ENCODE peak calls at places on chromosomes 4 and X, in five cellular contexts. U, Y, R, O and I are unnamed samples.

GRCh38 chr4:57424231-57424897 is 314.2 kb upstream of the IGFBP7 start:
- DNase-seq in U (no peak), Y (no peak), R (no peak), O (no peak), I (no peak)

GRCh38 chrX:132737743-132738142 is 220.7 kb downstream of the HS6ST2 start:
- DNase-seq in U (no peak), Y (no peak), R (peak; percentile 13), O (no peak), I (no peak)

GRCh38 chr4:16259531-16260246 is 33.4 kb upstream of the TAPT1 start:
- DNase-seq in U (no peak), Y (no peak), R (no peak), O (no peak), I (no peak)

GRCh38 chr4:2303121-2303685 is 41.3 kb upstream of the MXD4 start:
- DNase-seq in U (no peak), Y (no peak), R (no peak), O (no peak), I (no peak)

GRCh38 chr4:69518102-69518501 is 22.4 kb upstream of the UGT2B4 start:
- DNase-seq in U (no peak), Y (no peak), R (no peak), O (no peak), I (no peak)

GRCh38 chrX:49877397-49878101 is 1.7 kb upstream of the USP27X start:
- DNase-seq in U (no peak), Y (no peak), R (no peak), O (no peak), I (no peak)

GRCh38 chr4:107037188-107037587 is 1.1 kb upstream of the DKK2 start:
- DNase-seq in U (peak; percentile 44), Y (no peak), R (no peak), O (peak; percentile 83), I (peak; percentile 81)

GRCh38 chrX:17860811-17861495 is at the start of gene RAI2:
- DNase-seq in U (no peak), Y (no peak), R (no peak), O (peak; percentile 77), I (peak; percentile 46)

GRCh38 chr4:168784786-168785461 is 225.1 kb downstream of the CBR4 start:
- DNase-seq in U (no peak), Y (no peak), R (no peak), O (peak; percentile 89), I (no peak)

GRCh38 chr4:83890231-83890630 is 354.3 kb downstream of the GPAT3 start:
- DNase-seq in U (no peak), Y (no peak), R (no peak), O (no peak), I (no peak)

GRCh38 chr4:56757821-56758400 is 63.6 kb downstream of the SPINK2 start:
- DNase-seq in U (peak; percentile 98), Y (peak; percentile 90), R (peak; percentile 70), O (peak; percentile 63), I (peak; percentile 89)

GRCh38 chrX:135625995-135626394 is 87.4 kb upstream of the CT45A1 start:
- DNase-seq in U (peak; percentile 0), Y (no peak), R (peak; percentile 2), O (peak; percentile 17), I (no peak)

GRCh38 chr4:176830971-176831370 is 38.2 kb upstream of the VEGFC start:
- DNase-seq in U (no peak), Y (no peak), R (no peak), O (no peak), I (no peak)

GRCh38 chr4:154124539-154125255 is 335.8 kb upstream of the SFRP2 start:
- DNase-seq in U (peak; percentile 91), Y (no peak), R (peak; percentile 65), O (no peak), I (no peak)

GRCh38 chrX:119226431-119226830 is 9.7 kb upstream of the PGRMC1 start:
- DNase-seq in U (no peak), Y (no peak), R (no peak), O (no peak), I (no peak)

GRCh38 chrX:1181131-1181530 is 31.3 kb downstream of the CRLF2 start:
- DNase-seq in U (no peak), Y (no peak), R (no peak), O (no peak), I (no peak)

GRCh38 chr4:94365304-94365703 is 22.7 kb upstream of the HPGDS start:
- DNase-seq in U (no peak), Y (no peak), R (no peak), O (no peak), I (no peak)

GRCh38 chr4:73442275-73442674 is 6.3 kb downstream of the AFP start:
- DNase-seq in U (no peak), Y (no peak), R (no peak), O (no peak), I (no peak)

GRCh38 chrX:120625366-120625765 is 4.5 kb downstream of the C1GALT1C1 start:
- DNase-seq in U (no peak), Y (no peak), R (no peak), O (no peak), I (no peak)

GRCh38 chr4:169103966-169104412 is 93.9 kb upstream of the CBR4 start:
- DNase-seq in U (no peak), Y (no peak), R (no peak), O (peak; percentile 85), I (peak; percentile 77)

GRCh38 chr4:86250616-86251015 is 109.2 kb downstream of the MAPK10 start:
- DNase-seq in U (no peak), Y (no peak), R (no peak), O (no peak), I (no peak)

GRCh38 chr4:4680758-4681157 is 138.9 kb upstream of the STX18 start:
- DNase-seq in U (no peak), Y (no peak), R (no peak), O (no peak), I (no peak)

GRCh38 chr4:16116019-16116418 is 32.2 kb upstream of the PROM1 start:
- DNase-seq in U (no peak), Y (no peak), R (no peak), O (no peak), I (peak; percentile 21)

GRCh38 chrX:96424007-96424406 is 260.6 kb upstream of the DIAPH2 start:
- DNase-seq in U (peak; percentile 42), Y (no peak), R (no peak), O (no peak), I (no peak)

GRCh38 chrX:100636321-100636991 is at the start of gene TSPAN6:
- DNase-seq in U (peak; percentile 89), Y (no peak), R (peak; percentile 81), O (peak; percentile 87), I (peak; percentile 72)

GRCh38 chrX:100635989-100636320 is 651 bp downstream of the TSPAN6 start:
- DNase-seq in U (no peak), Y (no peak), R (no peak), O (no peak), I (no peak)

GRCh38 chrX:100635040-100635439 is 1.6 kb downstream of the TSPAN6 start:
- DNase-seq in U (no peak), Y (no peak), R (no peak), O (no peak), I (no peak)
- H3K4me2 ChIP-seq in U (peak overlapping the region; percentile 37), Y (no peak overlapping the region), R (peak overlapping the region; percentile 75), O (peak overlapping the region; percentile 84), I (no peak overlapping the region)

GRCh38 chr4:76536381-76536689 is 101.3 kb downstream of the SHROOM3 start:
- DNase-seq in U (no peak), Y (no peak), R (no peak), O (no peak), I (no peak)

GRCh38 chr4:76533314-76533713 is 98.3 kb downstream of the SHROOM3 start:
- DNase-seq in U (no peak), Y (no peak), R (no peak), O (no peak), I (no peak)

GRCh38 chr4:76532810-76533209 is 97.8 kb downstream of the SHROOM3 start:
- DNase-seq in U (no peak), Y (no peak), R (no peak), O (no peak), I (no peak)

GRCh38 chr4:76538296-76538695 is 103.3 kb downstream of the SHROOM3 start:
- DNase-seq in U (no peak), Y (no peak), R (no peak), O (no peak), I (no peak)

GRCh38 chr4:76535603-76536380 is 100.8 kb downstream of the SHROOM3 start:
- DNase-seq in U (peak; percentile 42), Y (no peak), R (no peak), O (no peak), I (no peak)
- H3K4me2 ChIP-seq in U (peak overlapping the region; percentile 51), Y (no peak overlapping the region), R (no peak overlapping the region), O (peak overlapping the region; percentile 37), I (no peak overlapping the region)

GRCh38 chrX:55717521-55718497 is at the start of gene RRAGB:
- DNase-seq in U (peak; percentile 95), Y (peak; percentile 94), R (peak; percentile 89), O (peak; percentile 91), I (peak; percentile 95)
- H3K4me2 ChIP-seq in U (peak within 1 kb of the TSS; percentile 66), Y (peak within 1 kb of the TSS; percentile 95), R (peak within 1 kb of the TSS; percentile 82), O (peak within 1 kb of the TSS; percentile 85), I (peak within 1 kb of the TSS; percentile 42)

DNA sequence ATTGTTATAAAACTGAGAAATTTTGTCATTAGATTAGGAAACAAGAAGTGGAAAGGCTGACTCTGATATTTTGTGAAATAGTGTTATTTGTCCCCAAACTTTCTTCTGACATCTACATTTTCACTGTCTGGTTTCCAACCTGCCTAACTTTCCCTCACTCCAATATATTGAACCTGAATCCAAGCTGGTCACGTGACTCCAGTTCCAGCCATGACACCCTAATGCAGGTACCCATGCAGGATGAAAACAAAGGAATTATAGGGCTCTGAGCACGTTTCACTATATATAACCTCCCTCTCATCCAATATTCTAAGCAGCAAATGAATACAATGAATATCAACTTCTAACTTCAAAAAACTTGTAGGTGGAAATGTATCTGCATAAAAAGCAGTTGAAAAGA is 231.6 kb downstream of the TLL1 start:
- DNase-seq in U (no peak), Y (no peak), R (no peak), O (no peak), I (no peak)
- H3K4me2 ChIP-seq in U (no peak overlapping the region), Y (no peak overlapping the region), R (no peak overlapping the region), O (no peak overlapping the region), I (no peak overlapping the region)

DNA sequence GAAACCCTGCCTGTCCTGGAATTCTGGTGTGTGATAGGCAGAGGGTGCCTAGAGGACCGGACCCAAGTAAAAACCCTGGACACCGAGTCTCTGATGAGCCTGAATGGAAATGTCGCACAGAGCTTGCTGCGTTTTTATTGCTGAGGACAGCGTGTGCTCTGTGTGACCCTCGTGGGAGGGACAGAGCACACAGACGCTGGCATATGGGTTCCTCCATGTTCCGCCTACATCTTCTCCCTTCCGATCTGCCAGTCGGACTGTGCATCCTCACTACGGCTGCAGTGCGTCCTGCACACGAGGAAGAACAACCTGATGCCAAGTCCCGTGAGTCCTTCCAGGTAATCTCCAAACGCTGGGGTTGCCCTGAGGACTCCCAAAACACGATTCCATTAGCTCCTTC is 68.3 kb downstream of the AFAP1 start:
- DNase-seq in U (no peak), Y (no peak), R (no peak), O (no peak), I (no peak)
- H3K4me2 ChIP-seq in U (no peak overlapping the region), Y (no peak overlapping the region), R (no peak overlapping the region), O (no peak overlapping the region), I (no peak overlapping the region)

GRCh38 chr4:140018931-140019618 is 134.9 kb downstream of the MAML3 start:
- DNase-seq in U (peak; percentile 42), Y (no peak), R (peak; percentile 19), O (no peak), I (no peak)

GRCh38 chr4:140019619-140020367 is 134.2 kb downstream of the MAML3 start:
- DNase-seq in U (no peak), Y (no peak), R (no peak), O (no peak), I (no peak)

GRCh38 chr4:140025470-140025869 is 128.5 kb downstream of the MAML3 start:
- DNase-seq in U (no peak), Y (no peak), R (no peak), O (no peak), I (no peak)

GRCh38 chr4:140020457-140021361 is 133.3 kb downstream of the MAML3 start:
- DNase-seq in U (no peak), Y (no peak), R (no peak), O (no peak), I (no peak)
- H3K4me2 ChIP-seq in U (no peak overlapping the region), Y (no peak overlapping the region), R (no peak overlapping the region), O (no peak overlapping the region), I (no peak overlapping the region)